ENCODE peak calls at places on chromosomes 6 and 20, in nine cellular contexts. J is CD8-positive, alpha-beta T cell; O is tibial artery; E is gastrocnemius medialis; B is iPS DF 6.9; L is stomach; G is IMR-90; Z is suprapubic skin; A is heart right ventricle. S is an unnamed sample.
A peak's percentile ranks its signal among the peaks of the same experiment; 100 is the strongest.

GRCh38 chr6:41939848-41940758 is 1.5 kb downstream of the CCND3 start:
- DNase-seq in J (no peak), O (no peak), E (no peak), B (no peak), L (peak; percentile 27), G (peak; percentile 34), Z (no peak), A (peak; percentile 13), S (no peak)

GRCh38 chr6:149094934-149095341 is 222.6 kb upstream of the TAB2 start:
- DNase-seq in J (no peak), O (no peak), E (no peak), B (no peak), L (no peak), G (peak; percentile 48), Z (no peak), A (no peak), S (no peak)

GRCh38 chr20:44600758-44601562 is 18.6 kb downstream of the PKIG start:
- DNase-seq in J (no peak), O (peak; percentile 86), E (no peak), B (no peak), L (no peak), G (peak; percentile 47), Z (peak; percentile 77), A (peak; percentile 55), S (no peak)

GRCh38 chr20:18585134-18585533 is 2.7 kb upstream of the DTD1 start:
- DNase-seq in J (no peak), O (no peak), E (no peak), B (no peak), L (no peak), G (peak; percentile 64), Z (no peak), A (no peak), S (no peak)

GRCh38 chr6:11208267-11208666 is 24.2 kb downstream of the NEDD9 start:
- DNase-seq in J (no peak), O (no peak), E (no peak), B (no peak), L (no peak), G (no peak), Z (no peak), A (no peak), S (no peak)

GRCh38 chr6:5671162-5671561 is 335.6 kb downstream of the NRN1 start:
- DNase-seq in J (no peak), O (no peak), E (no peak), B (no peak), L (no peak), G (peak; percentile 71), Z (no peak), A (no peak), S (no peak)

GRCh38 chr6:41757931-41758640 is 10.9 kb upstream of the PGC start:
- DNase-seq in J (no peak), O (no peak), E (no peak), B (no peak), L (no peak), G (peak; percentile 29), Z (no peak), A (no peak), S (no peak)

GRCh38 chr20:14688045-14688444 is 350.6 kb upstream of the FLRT3 start:
- DNase-seq in J (no peak), O (no peak), E (no peak), B (no peak), L (no peak), G (no peak), Z (no peak), A (no peak), S (no peak)

GRCh38 chr6:53281518-53282215 is 67.1 kb downstream of the ELOVL5 start:
- DNase-seq in J (no peak), O (no peak), E (no peak), B (no peak), L (no peak), G (no peak), Z (no peak), A (no peak), S (no peak)

DNA sequence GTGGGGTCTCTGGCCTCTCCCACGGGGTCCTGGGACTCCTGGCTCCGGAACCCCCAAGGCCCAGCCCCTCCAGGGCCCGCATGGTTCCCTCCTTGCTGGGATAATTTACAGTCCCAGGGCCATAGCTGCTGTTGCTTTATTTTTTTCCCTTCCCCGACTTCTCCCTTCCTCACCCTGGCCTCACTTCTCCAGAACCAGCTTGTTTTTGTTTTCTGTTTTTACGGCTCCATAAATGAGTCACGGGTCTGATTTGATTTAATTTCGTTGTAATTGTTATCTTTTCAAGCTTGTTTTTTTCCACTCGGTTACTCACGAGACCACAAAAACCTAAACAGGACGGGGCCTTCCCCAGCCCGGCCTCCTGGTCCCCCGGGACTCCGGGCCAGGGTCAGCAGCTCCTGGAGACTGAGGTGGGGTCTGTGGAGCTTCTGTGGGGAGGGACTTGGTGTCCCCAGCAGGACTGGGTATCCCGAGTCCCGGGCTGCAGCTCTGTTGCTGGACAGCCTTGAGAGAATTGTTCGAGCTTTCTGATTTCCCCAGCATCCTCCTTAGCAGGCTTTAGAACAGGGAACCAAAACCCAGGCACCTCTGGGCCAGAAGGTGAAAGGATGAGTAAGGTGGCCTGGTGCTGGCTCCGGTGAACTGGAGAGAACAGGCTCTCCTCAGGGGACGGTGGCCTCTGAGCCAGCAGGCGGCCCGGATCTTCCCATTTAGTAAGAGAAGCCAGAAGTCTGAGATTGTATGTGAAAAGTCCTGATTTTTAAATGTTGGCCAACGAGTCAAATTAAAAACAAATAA is 94.9 kb downstream of the CEBPB start:
- DNase-seq in J (no peak), O (peak; percentile 84), E (no peak), B (no peak), L (no peak), G (peak; percentile 86), Z (no peak), A (no peak), S (no peak)
- H3K27ac ChIP-seq in J (no peak overlapping the region), O (peak overlapping the region; percentile 89), E (peak overlapping the region; percentile 96), B (no peak overlapping the region), L (peak overlapping the region; percentile 84), G (peak overlapping the region; percentile 96), Z (peak overlapping the region; percentile 94), A (peak overlapping the region; percentile 84), S (no peak overlapping the region)

DNA sequence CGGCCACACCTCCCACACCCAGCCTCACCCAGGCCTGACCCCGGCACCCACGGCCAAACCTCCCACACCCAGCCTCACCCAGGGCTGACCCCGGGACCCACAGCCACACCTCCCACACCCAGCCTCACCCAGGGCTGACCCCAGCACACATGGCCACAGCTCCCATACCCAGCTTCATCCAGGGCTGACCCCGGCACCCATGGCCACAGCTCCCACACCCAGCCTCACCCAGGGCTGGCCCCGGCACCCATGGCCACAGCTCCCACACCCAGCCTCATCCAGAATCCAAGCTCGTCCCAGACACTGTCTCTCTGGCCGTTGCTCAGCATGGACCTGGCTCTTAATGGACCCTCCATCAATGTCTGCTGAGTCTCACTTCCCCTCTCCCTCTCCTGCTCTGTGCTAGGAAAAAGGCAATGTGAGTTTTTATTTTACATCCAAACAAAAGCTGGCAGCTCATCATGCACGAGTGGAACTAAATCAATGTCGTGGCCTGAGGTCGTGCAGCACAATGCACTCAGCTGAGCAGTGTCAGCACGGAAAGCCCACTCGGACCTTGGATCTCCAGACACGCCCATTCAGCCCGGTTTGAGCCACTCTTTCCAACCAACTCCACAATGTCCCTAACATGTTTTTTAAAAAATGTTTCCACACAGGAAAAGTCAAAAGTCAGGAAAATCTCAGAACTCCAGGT is 36.0 kb downstream of the NINL start:
- DNase-seq in J (no peak), O (no peak), E (no peak), B (no peak), L (no peak), G (no peak), Z (no peak), A (no peak), S (no peak)
- H3K27ac ChIP-seq in J (no peak overlapping the region), O (no peak overlapping the region), E (no peak overlapping the region), B (no peak overlapping the region), L (peak overlapping the region; percentile 15), G (peak overlapping the region; percentile 80), Z (no peak overlapping the region), A (no peak overlapping the region), S (no peak overlapping the region)

DNA sequence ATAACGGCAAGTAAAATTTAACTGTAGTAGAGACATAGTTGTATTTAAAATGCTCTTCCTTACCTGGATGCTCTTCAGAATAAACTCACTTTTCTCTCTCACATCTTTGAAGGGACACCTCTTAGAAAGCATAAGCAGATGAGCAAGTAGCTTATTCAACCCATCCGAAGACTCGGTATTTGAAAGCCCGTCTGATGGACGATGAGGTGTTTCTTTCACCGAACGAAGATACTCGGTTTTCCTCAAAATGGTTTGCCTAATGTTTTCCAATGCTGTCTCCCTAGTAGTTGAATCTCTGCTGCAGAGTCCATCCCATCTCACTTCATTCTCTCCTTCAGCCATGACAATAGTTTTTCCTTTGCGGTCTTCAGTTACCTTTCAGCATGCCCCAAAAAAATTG is 914 bp downstream of the SESN1 start:
- DNase-seq in J (no peak), O (no peak), E (no peak), B (no peak), L (no peak), G (peak; percentile 14), Z (no peak), A (no peak), S (no peak)
- H3K27ac ChIP-seq in J (peak overlapping the region; percentile 95), O (peak overlapping the region; percentile 97), E (peak overlapping the region; percentile 97), B (no peak overlapping the region), L (peak overlapping the region; percentile 99), G (no peak overlapping the region), Z (peak overlapping the region; percentile 98), A (peak overlapping the region; percentile 98), S (no peak overlapping the region)

GRCh38 chr6:35897486-35897885 is 23.4 kb downstream of the SRPK1 start:
- DNase-seq in J (no peak), O (no peak), E (no peak), B (no peak), L (no peak), G (no peak), Z (no peak), A (no peak), S (no peak)

GRCh38 chr6:35897036-35897435 is 23.9 kb downstream of the SRPK1 start:
- DNase-seq in J (no peak), O (no peak), E (no peak), B (no peak), L (no peak), G (no peak), Z (no peak), A (no peak), S (no peak)

GRCh38 chr6:35898003-35898402 is 22.9 kb downstream of the SRPK1 start:
- DNase-seq in J (no peak), O (no peak), E (no peak), B (no peak), L (no peak), G (no peak), Z (no peak), A (no peak), S (no peak)

GRCh38 chr6:35903679-35904078 is 17.2 kb downstream of the SRPK1 start:
- DNase-seq in J (no peak), O (no peak), E (no peak), B (no peak), L (no peak), G (no peak), Z (no peak), A (no peak), S (no peak)

GRCh38 chr6:35900448-35900847 is 20.4 kb downstream of the SRPK1 start:
- DNase-seq in J (no peak), O (no peak), E (no peak), B (no peak), L (no peak), G (no peak), Z (no peak), A (no peak), S (no peak)
- H3K27ac ChIP-seq in J (no peak overlapping the region), O (no peak overlapping the region), E (no peak overlapping the region), B (no peak overlapping the region), L (no peak overlapping the region), G (no peak overlapping the region), Z (no peak overlapping the region), A (no peak overlapping the region), S (no peak overlapping the region)

GRCh38 chr6:27785297-27785696 is 126.9 kb downstream of the OR2B2 start:
- DNase-seq in J (no peak), O (no peak), E (no peak), B (no peak), L (no peak), G (no peak), Z (no peak), A (no peak), S (no peak)
- H3K27ac ChIP-seq in J (no peak overlapping the region), O (no peak overlapping the region), E (no peak overlapping the region), B (no peak overlapping the region), L (no peak overlapping the region), G (no peak overlapping the region), Z (no peak overlapping the region), A (no peak overlapping the region), S (no peak overlapping the region)